ENCODE peak calls at places on chromosomes 7 and 10, in seven cellular contexts. G, R, V, N, O, D and A are unnamed samples.

GRCh38 chr10:102139281-102140110 is 6.7 kb downstream of the PPRC1 start:
- DNase-seq in O (no peak), N (no peak), R (no peak), D (no peak), G (no peak), V (no peak), A (no peak)

GRCh38 chr7:129615018-129615417 is 3.5 kb downstream of the NRF1 start:
- DNase-seq in G (no peak), R (no peak), N (peak), V (no peak), O (peak), D (no peak), A (no peak)

GRCh38 chr7:76325092-76325491 is 22.6 kb downstream of the HSPB1 start:
- DNase-seq in D (no peak), G (no peak), R (no peak), N (no peak), V (no peak), O (no peak), A (no peak)

GRCh38 chr7:32223071-32223650 is 153.0 kb upstream of the PDE1C start:
- DNase-seq in V (no peak), O (no peak), R (no peak), N (no peak), G (no peak), D (peak), A (no peak)

GRCh38 chr7:76296743-76297740 is 5.4 kb upstream of the HSPB1 start:
- DNase-seq in G (no peak), N (no peak), V (no peak), D (no peak), R (no peak), O (peak), A (no peak)

GRCh38 chr10:3069876-3070275 is 2.5 kb downstream of the PFKP start:
- DNase-seq in D (no peak), V (no peak), R (no peak), O (no peak), G (no peak), N (no peak), A (no peak)

GRCh38 chr10:124319926-124320391 is 98.8 kb downstream of the OAT start:
- DNase-seq in O (peak), V (no peak), R (no peak), N (no peak), G (no peak), D (no peak), A (no peak)

GRCh38 chr7:14446231-14446630 is 456.3 kb downstream of the DGKB start:
- DNase-seq in D (no peak), V (no peak), O (no peak), G (no peak), R (no peak), N (no peak), A (no peak)

GRCh38 chr7:41915861-41916260 is 213.0 kb upstream of the INHBA start:
- DNase-seq in N (no peak), R (no peak), G (no peak), O (no peak), D (no peak), V (no peak), A (no peak)

GRCh38 chr7:139384611-139385010 is 24.9 kb downstream of the LUC7L2 start:
- DNase-seq in G (no peak), V (no peak), D (no peak), R (no peak), O (no peak), N (no peak), A (no peak)

GRCh38 chr10:34372509-34372908 is 442.6 kb downstream of the PARD3 start:
- DNase-seq in O (no peak), N (no peak), D (no peak), R (no peak), V (no peak), G (no peak), A (no peak)

GRCh38 chr10:99630439-99630838 is 10.2 kb upstream of the SLC25A28 start:
- DNase-seq in R (peak), G (no peak), O (peak), D (no peak), V (peak), N (no peak), A (no peak)

GRCh38 chr10:3136763-3137611 is 35.6 kb downstream of the PITRM1 start:
- DNase-seq in O (no peak), R (no peak), G (no peak), N (no peak), V (no peak), D (no peak), A (no peak)

GRCh38 chr7:79988642-79989041 is 146.0 kb upstream of the GNAI1 start:
- DNase-seq in N (no peak), O (no peak), D (no peak), R (no peak), G (no peak), V (no peak), A (no peak)

GRCh38 chr7:143490719-143491306 is 13.1 kb downstream of the TAS2R41 start:
- DNase-seq in G (peak), V (no peak), D (no peak), R (no peak), O (peak), N (no peak), A (peak)

GRCh38 chr7:132145466-132145865 is 430.8 kb downstream of the PLXNA4 start:
- DNase-seq in G (no peak), D (no peak), R (no peak), N (no peak), V (no peak), O (no peak), A (no peak)
- TF ChIP-seq YY1 in G (no peak), D (no peak), R (no peak), N (no peak), V (no peak), O (no peak), A (no peak)

GRCh38 chr7:101861223-101861775 is 43.9 kb downstream of the CUX1 start:
- DNase-seq in R (no peak), V (no peak), D (no peak), O (no peak), N (no peak), G (no peak), A (no peak)

GRCh38 chr7:101864039-101864438 is 46.6 kb downstream of the CUX1 start:
- DNase-seq in V (no peak), O (no peak), N (no peak), D (no peak), G (no peak), R (no peak), A (no peak)

GRCh38 chr7:101865031-101865824 is 47.8 kb downstream of the CUX1 start:
- DNase-seq in D (no peak), N (no peak), R (no peak), G (no peak), V (no peak), O (peak), A (no peak)

GRCh38 chr7:101862280-101863220 is 45.1 kb downstream of the CUX1 start:
- DNase-seq in D (no peak), N (no peak), O (peak), G (peak), R (no peak), V (no peak), A (no peak)

DNA sequence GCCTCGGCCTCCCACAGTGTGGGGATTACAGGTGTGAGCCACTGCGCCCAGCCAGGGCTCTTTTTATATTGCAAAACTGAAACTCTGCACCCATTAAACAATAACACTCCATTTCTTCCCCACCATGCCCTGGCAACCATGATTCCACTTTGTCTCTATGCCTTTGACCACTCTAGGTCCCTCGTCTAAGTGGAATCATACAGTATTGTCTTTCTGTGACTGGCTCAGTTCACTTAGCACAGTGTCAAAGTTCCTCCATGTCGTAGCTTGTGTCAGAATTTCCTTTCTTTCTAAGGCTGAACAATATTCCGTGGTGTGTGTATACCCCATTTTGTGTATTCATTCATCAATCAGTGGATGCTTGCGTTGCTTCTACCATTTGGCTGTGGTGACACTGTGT is 46.2 kb downstream of the CUX1 start:
- DNase-seq in R (no peak), G (no peak), N (no peak), V (no peak), O (no peak), D (no peak), A (no peak)
- TF ChIP-seq YY1 in R (no peak), G (no peak), N (no peak), V (no peak), O (no peak), D (no peak), A (no peak)

GRCh38 chr7:142094861-142095260 is 16.7 kb upstream of the MGAM2 start:
- DNase-seq in R (no peak), V (no peak), N (no peak), O (no peak), D (no peak), G (no peak), A (no peak)
- TF ChIP-seq YY1 in R (no peak), V (no peak), N (no peak), O (no peak), D (no peak), G (no peak), A (no peak)

GRCh38 chr7:45132708-45133320 is 21.3 kb upstream of the TBRG4 start:
- DNase-seq in G (no peak), O (no peak), V (no peak), R (no peak), N (no peak), D (no peak), A (no peak)

GRCh38 chr7:45133352-45133751 is 21.9 kb upstream of the TBRG4 start:
- DNase-seq in G (no peak), N (no peak), O (no peak), R (no peak), V (no peak), D (no peak), A (no peak)

GRCh38 chr7:45130910-45131309 is 19.4 kb upstream of the TBRG4 start:
- DNase-seq in N (no peak), R (no peak), D (no peak), G (no peak), V (no peak), O (no peak), A (no peak)

GRCh38 chr7:45129906-45130305 is 18.4 kb upstream of the TBRG4 start:
- DNase-seq in G (no peak), D (no peak), N (no peak), O (no peak), V (no peak), R (no peak), A (no peak)

GRCh38 chr7:45131891-45132290 is 20.4 kb upstream of the TBRG4 start:
- DNase-seq in V (no peak), D (no peak), O (no peak), G (no peak), R (no peak), N (no peak), A (no peak)
- TF ChIP-seq YY1 in V (no peak), D (no peak), O (no peak), G (no peak), R (no peak), N (no peak), A (no peak)

DNA sequence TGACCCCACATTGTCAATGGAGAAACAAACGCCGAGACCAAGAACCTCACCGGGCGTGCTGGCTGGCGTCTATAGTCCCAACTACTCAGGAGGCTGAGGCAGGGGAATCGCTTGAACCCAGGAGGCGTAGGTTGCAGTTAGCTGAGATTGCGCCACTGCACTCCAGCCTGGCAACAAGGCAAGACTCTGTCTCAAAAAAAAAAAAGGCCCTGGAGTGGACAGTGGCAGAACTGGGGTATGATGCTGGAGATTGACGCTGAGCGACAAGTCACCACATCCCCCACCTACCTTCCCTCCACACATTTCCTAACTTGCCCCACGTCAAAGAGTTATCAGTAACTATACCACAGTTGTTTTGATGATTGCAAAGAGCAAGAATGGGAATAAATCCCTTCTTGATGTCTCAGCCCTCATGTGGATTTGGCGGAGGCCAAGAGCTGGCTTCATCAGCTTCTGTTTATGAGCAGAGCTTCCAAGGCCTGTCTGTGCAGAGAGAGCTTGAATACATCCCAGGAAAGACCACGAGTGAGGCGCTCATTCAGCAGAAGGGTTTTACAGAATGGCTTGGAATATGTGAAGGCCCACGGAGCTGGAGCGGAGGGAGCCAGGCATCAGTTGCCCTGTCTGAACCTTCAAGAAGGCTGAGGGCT is 28.0 kb upstream of the TNS3 start:
- DNase-seq in V (no peak), N (no peak), O (no peak), D (no peak), G (no peak), R (no peak), A (no peak)
- TF ChIP-seq YY1 in V (no peak), N (no peak), O (no peak), D (no peak), G (no peak), R (no peak), A (no peak)

DNA sequence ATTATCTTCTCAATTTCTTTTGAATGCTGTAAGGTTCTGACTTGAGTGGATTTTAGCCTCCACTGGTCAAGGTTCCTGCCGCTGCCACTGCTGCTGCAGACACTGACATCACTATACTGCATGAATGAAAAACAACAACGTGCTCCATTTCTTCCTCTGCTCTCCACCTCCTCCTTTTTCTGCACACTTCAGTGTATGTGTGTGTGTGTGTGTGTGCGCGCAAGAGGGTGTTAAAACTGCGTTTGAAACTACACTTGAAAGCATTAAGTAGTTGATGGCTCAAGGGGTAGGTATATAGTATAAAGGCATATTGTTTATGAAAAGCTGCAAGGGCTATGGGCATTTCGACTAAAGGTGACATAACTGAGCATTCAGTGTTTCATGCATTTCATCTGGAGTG is 3.5 kb downstream of the GLCCI1 start:
- DNase-seq in R (peak), O (no peak), D (no peak), N (no peak), G (no peak), V (no peak), A (no peak)
- TF ChIP-seq YY1 in R (no peak), O (no peak), D (no peak), N (no peak), G (no peak), V (no peak), A (no peak)

GRCh38 chr7:128231677-128232076 is 9.4 kb upstream of the LEP start:
- DNase-seq in O (no peak), R (no peak), V (no peak), N (no peak), D (no peak), G (no peak), A (no peak)

GRCh38 chr7:128227246-128227645 is 13.8 kb upstream of the LEP start:
- DNase-seq in D (no peak), N (no peak), V (no peak), O (no peak), R (no peak), G (no peak), A (no peak)

GRCh38 chr7:128233471-128233870 is 7.6 kb upstream of the LEP start:
- DNase-seq in N (no peak), V (no peak), R (no peak), G (no peak), D (no peak), O (no peak), A (no peak)

GRCh38 chr7:128234475-128234874 is 6.6 kb upstream of the LEP start:
- DNase-seq in O (no peak), V (no peak), N (no peak), D (no peak), R (no peak), G (no peak), A (no peak)

DNA sequence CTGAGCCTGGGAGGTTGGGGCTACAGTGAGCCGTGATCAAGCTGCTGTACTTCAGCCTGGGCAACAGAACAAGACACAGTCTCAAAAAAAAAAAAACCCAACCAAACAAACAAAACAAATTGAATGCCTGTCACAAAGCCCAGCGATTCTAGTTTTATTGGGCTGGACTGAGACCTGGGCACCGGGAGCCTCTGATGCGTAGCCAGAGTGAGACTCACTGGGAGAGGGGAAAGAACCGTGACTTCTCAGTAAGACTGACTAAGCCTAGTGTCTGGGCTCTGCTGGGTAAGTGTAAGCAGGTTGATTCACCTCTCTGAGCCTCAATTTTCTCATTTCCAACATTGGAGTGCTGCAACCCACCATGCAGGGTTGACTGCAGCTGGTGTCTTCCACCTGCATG is 10.1 kb upstream of the LEP start:
- DNase-seq in R (no peak), G (no peak), D (no peak), V (no peak), O (no peak), N (no peak), A (no peak)
- TF ChIP-seq YY1 in R (no peak), G (no peak), D (no peak), V (no peak), O (no peak), N (no peak), A (no peak)

GRCh38 chr10:15140640-15141039 is 27.9 kb downstream of the NMT2 start:
- DNase-seq in G (no peak), R (peak), O (no peak), N (no peak), D (no peak), V (no peak), A (no peak)

GRCh38 chr10:15146366-15146765 is 22.1 kb downstream of the NMT2 start:
- DNase-seq in R (no peak), G (no peak), D (no peak), V (no peak), O (no peak), N (no peak), A (no peak)

GRCh38 chr10:15141136-15142067 is 27.1 kb downstream of the NMT2 start:
- DNase-seq in R (no peak), V (no peak), D (no peak), N (peak), O (peak), G (no peak), A (no peak)

GRCh38 chr10:15147594-15148392 is 20.7 kb downstream of the NMT2 start:
- DNase-seq in O (no peak), R (no peak), N (no peak), D (no peak), G (no peak), V (no peak), A (no peak)

GRCh38 chr10:15144788-15145187 is 23.7 kb downstream of the NMT2 start:
- DNase-seq in D (no peak), V (no peak), O (no peak), N (no peak), G (no peak), R (no peak), A (no peak)
- TF ChIP-seq YY1 in D (no peak), V (no peak), O (no peak), N (no peak), G (no peak), R (no peak), A (no peak)

DNA sequence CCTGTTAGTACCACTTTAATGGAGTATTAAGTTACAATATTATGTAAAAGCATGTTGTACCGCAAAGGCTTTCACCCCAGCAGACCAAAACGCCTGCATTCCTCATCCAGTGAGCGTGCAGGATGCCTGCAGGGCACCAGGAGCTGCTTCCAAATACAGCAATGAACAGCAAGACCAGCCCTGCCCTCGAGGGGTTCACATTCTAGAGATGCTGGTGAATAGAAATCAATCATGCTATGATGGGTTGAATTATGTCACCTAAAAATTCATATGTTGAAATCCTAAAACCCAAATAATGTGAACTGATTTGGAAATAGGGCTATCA is 476.1 kb downstream of the PTPRN2 start:
- DNase-seq in O (no peak), G (no peak), D (peak), N (no peak), V (no peak), R (no peak), A (no peak)
- TF ChIP-seq YY1 in O (no peak), G (no peak), D (no peak), N (no peak), V (no peak), R (no peak), A (no peak)

DNA sequence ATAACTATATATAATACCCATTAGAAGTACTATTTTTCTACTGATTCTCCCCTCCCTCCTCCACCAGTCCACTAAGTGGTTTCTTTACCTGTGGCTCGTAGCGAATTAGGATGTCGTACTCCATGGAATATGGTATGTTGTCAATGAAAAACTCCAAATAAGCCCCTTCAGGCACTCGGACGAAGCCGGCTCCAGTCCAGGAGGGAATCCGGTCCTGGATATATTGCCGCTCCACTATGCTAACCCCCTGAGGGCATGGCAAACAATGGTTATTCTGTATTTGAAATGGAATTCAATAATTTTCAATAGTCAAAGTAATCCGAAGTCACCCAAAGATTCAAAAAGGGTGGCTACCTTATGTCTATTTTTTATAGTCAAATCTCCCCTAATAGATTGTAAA is 40.1 kb downstream of the LAMB1 start:
- DNase-seq in D (no peak), R (no peak), O (no peak), V (no peak), N (no peak), G (no peak), A (no peak)
- TF ChIP-seq YY1 in D (no peak), R (no peak), O (no peak), V (no peak), N (no peak), G (no peak), A (no peak)